ENCODE peak calls at places on chromosomes 4 and X, in nine cellular contexts. P is PC-9; A is mammary epithelial cell; F is aorta; S is pancreas; Q is astrocyte; L is left ventricle myocardium inferior; D is CD8-positive, alpha-beta memory T cell; W is stomach. J is an unnamed sample. For H3K4me1, the result is how much of the 10 kb centered on the place peaks cover.

GRCh38 chrX:69025802-69026301 is 139.4 kb downstream of the PJA1 start:
- DNase-seq in S (no peak), D (no peak), W (no peak), A (peak), L (no peak), F (no peak), P (no peak), Q (peak), J (no peak)

GRCh38 chrX:48468693-48469691 is 1.1 kb downstream of the SLC38A5 start:
- DNase-seq in W (no peak), Q (no peak), F (no peak), L (no peak), P (no peak), D (peak), A (no peak), S (no peak), J (no peak)

GRCh38 chr4:101346562-101347266 is 612 bp downstream of the PPP3CA start:
- DNase-seq in A (peak), L (peak), D (peak), Q (peak), F (peak), W (peak), S (peak), P (peak), J (peak)

GRCh38 chr4:143424276-143424675 is 87.6 kb downstream of the GAB1 start:
- DNase-seq in S (no peak), L (no peak), W (no peak), D (no peak), F (no peak), Q (peak), A (no peak), P (no peak), J (no peak)

GRCh38 chr4:156677136-156677535 is 294.5 kb downstream of the PDGFC start:
- DNase-seq in D (no peak), W (no peak), Q (peak), F (no peak), L (no peak), S (no peak), P (no peak), A (no peak), J (no peak)

GRCh38 chr4:7350396-7350795 is 84.3 kb downstream of the PSAPL1 start:
- DNase-seq in S (peak), Q (no peak), P (no peak), A (no peak), D (no peak), L (peak), F (no peak), W (no peak), J (no peak)

GRCh38 chrX:95885074-95885473 is 799.6 kb upstream of the DIAPH2 start:
- DNase-seq in W (no peak), F (no peak), A (peak), S (no peak), Q (peak), L (no peak), D (no peak), P (no peak), J (peak)

GRCh38 chrX:148947399-148948025 is 447.1 kb downstream of the AFF2 start:
- DNase-seq in D (no peak), F (no peak), L (no peak), Q (no peak), P (no peak), S (no peak), A (peak), W (no peak), J (no peak)

GRCh38 chrX:100413231-100413630 is 3.2 kb upstream of the PCDH19 start:
- DNase-seq in F (no peak), L (no peak), S (no peak), W (peak), A (peak), P (peak), Q (peak), D (no peak), J (peak)

GRCh38 chrX:19388064-19388679 is 44.4 kb downstream of the PDHA1 start:
- DNase-seq in F (no peak), S (no peak), W (no peak), Q (no peak), D (no peak), P (no peak), A (no peak), L (no peak), J (no peak)

GRCh38 chrX:120781416-120781815 is 94.2 kb downstream of the CT47B1 start:
- DNase-seq in S (no peak), L (no peak), P (no peak), A (no peak), Q (peak), W (no peak), F (no peak), D (no peak), J (no peak)

GRCh38 chrX:69323786-69324720 is 158.8 kb upstream of the PJA1 start:
- DNase-seq in W (no peak), F (no peak), D (no peak), L (no peak), S (no peak), A (no peak), Q (no peak), P (no peak), J (no peak)

GRCh38 chr4:155494037-155494718 is 117.4 kb upstream of the MAP9 start:
- DNase-seq in Q (no peak), A (no peak), S (no peak), L (no peak), D (no peak), F (no peak), W (no peak), P (no peak), J (no peak)

GRCh38 chrX:18875256-18875878 is 108.5 kb downstream of the PHKA2 start:
- DNase-seq in L (no peak), Q (no peak), F (no peak), S (peak), A (no peak), W (no peak), P (no peak), D (no peak), J (no peak)

GRCh38 chrX:154516655-154517100 is 646 bp upstream of the FAM3A start:
- DNase-seq in D (no peak), S (no peak), L (no peak), Q (peak), F (no peak), P (no peak), A (no peak), W (no peak), J (peak)

GRCh38 chr4:107719211-107719926 is 665 bp downstream of the PAPSS1 start:
- DNase-seq in D (no peak), W (no peak), S (peak), F (no peak), P (no peak), Q (peak), A (peak), L (no peak), J (no peak)

GRCh38 chrX:131477498-131477897 is 66.4 kb upstream of the OR13H1 start:
- DNase-seq in F (no peak), P (no peak), S (no peak), L (no peak), A (no peak), W (no peak), Q (no peak), D (no peak), J (no peak)

GRCh38 chr4:151035321-151035720 is 20.2 kb upstream of the LRBA start:
- DNase-seq in S (no peak), Q (no peak), D (no peak), W (peak), L (no peak), F (no peak), P (peak), A (no peak), J (no peak)

GRCh38 chr4:7060346-7061150 is 7.3 kb downstream of the GRPEL1 start:
- DNase-seq in D (no peak), S (no peak), P (no peak), A (no peak), L (no peak), F (no peak), W (no peak), Q (no peak), J (no peak)

GRCh38 chr4:27066591-27066990 is 205.9 kb downstream of the STIM2 start:
- DNase-seq in L (no peak), D (no peak), A (no peak), S (no peak), Q (no peak), W (peak), P (no peak), F (no peak), J (no peak)

GRCh38 chr4:187617117-187617516 is 378.5 kb upstream of the ZFP42 start:
- DNase-seq in F (no peak), D (no peak), S (no peak), L (no peak), Q (no peak), W (no peak), A (no peak), P (no peak), J (no peak)

GRCh38 chr4:116092961-116093360 is 979.5 kb upstream of the NDST4 start:
- DNase-seq in W (no peak), A (peak), D (no peak), P (no peak), F (no peak), S (no peak), Q (no peak), L (no peak), J (no peak)

GRCh38 chr4:68599150-68599549 is 23.0 kb upstream of the UGT2B17 start:
- DNase-seq in L (no peak), D (no peak), W (no peak), F (no peak), Q (no peak), P (no peak), S (no peak), A (peak), J (no peak)

GRCh38 chr4:109548655-109549054 is 11.4 kb upstream of the MCUB start:
- DNase-seq in S (no peak), W (no peak), L (no peak), F (no peak), D (no peak), Q (peak), P (no peak), A (peak), J (no peak)

GRCh38 chr4:13313856-13314255 is 170.3 kb downstream of the RAB28 start:
- DNase-seq in P (no peak), S (no peak), L (no peak), D (no peak), Q (no peak), A (no peak), F (no peak), W (no peak), J (no peak)

GRCh38 chrX:44431206-44431605 is 87.7 kb upstream of the EFHC2 start:
- DNase-seq in Q (peak), W (no peak), D (no peak), P (no peak), F (no peak), L (no peak), A (peak), S (no peak), J (no peak)

GRCh38 chr4:31015123-31015522 is 295.0 kb downstream of the PCDH7 start:
- DNase-seq in F (no peak), A (no peak), P (no peak), S (no peak), W (no peak), Q (no peak), D (no peak), L (no peak), J (no peak)

GRCh38 chrX:130025256-130025655 is 42.8 kb downstream of the BCORL1 start:
- DNase-seq in F (no peak), L (no peak), D (no peak), A (no peak), S (no peak), Q (no peak), W (no peak), P (no peak), J (no peak)

GRCh38 chr4:84433603-84434232 is 65.4 kb downstream of the NKX6-1 start:
- DNase-seq in S (no peak), A (no peak), L (no peak), P (no peak), W (no peak), D (no peak), Q (no peak), F (no peak), J (no peak)

GRCh38 chrX:122565952-122566351 is 618.1 kb upstream of the GRIA3 start:
- DNase-seq in W (no peak), F (no peak), A (peak), L (peak), P (no peak), Q (peak), D (no peak), S (no peak), J (no peak)

GRCh38 chr4:180827193-180827592 is 1416.0 kb upstream of the TENM3 start:
- DNase-seq in S (no peak), Q (no peak), P (no peak), W (no peak), D (no peak), A (no peak), L (no peak), F (no peak), J (peak)

GRCh38 chrX:24838624-24839023 is 144.9 kb downstream of the POLA1 start:
- DNase-seq in D (peak), L (no peak), S (no peak), W (no peak), Q (peak), A (peak), F (no peak), P (peak), J (peak)

GRCh38 chr4:2891294-2891693 is 47.6 kb downstream of the ADD1 start:
- DNase-seq in F (no peak), A (no peak), D (no peak), Q (peak), P (no peak), W (no peak), L (no peak), S (no peak), J (no peak)

GRCh38 chr4:180695851-180696250 is 1547.4 kb upstream of the TENM3 start:
- DNase-seq in L (no peak), S (no peak), F (no peak), D (no peak), Q (peak), W (no peak), P (no peak), A (peak), J (no peak)

GRCh38 chrX:103818844-103819243 is 13.2 kb downstream of the RAB9B start:
- DNase-seq in P (no peak), D (no peak), F (no peak), Q (no peak), A (no peak), L (no peak), W (no peak), S (no peak), J (no peak)

GRCh38 chrX:103825881-103826280 is 6.2 kb downstream of the RAB9B start:
- DNase-seq in P (no peak), W (no peak), F (no peak), A (no peak), Q (no peak), D (no peak), S (no peak), L (no peak), J (no peak)

GRCh38 chrX:103828529-103828928 is 3.5 kb downstream of the RAB9B start:
- DNase-seq in L (no peak), W (no peak), P (no peak), Q (no peak), D (no peak), S (no peak), A (no peak), F (no peak), J (no peak)

GRCh38 chrX:103823591-103823990 is 8.5 kb downstream of the RAB9B start:
- DNase-seq in L (no peak), Q (peak), F (no peak), S (no peak), A (no peak), W (no peak), P (no peak), D (no peak), J (no peak)
- H3K4me1 ChIP-seq in L (under half), Q (under half), F (under half), S (under half), A (under half), W (under half), P (under half), D (under half), J (under half)

GRCh38 chr4:74410272-74410671 is 34.7 kb upstream of the AREG start:
- DNase-seq in A (peak), L (no peak), S (no peak), Q (peak), W (no peak), P (no peak), F (no peak), D (no peak), J (no peak)
- H3K4me1 ChIP-seq in A (half or more), L (under half), S (under half), Q (under half), W (under half), P (under half), F (under half), D (under half), J (under half)

DNA sequence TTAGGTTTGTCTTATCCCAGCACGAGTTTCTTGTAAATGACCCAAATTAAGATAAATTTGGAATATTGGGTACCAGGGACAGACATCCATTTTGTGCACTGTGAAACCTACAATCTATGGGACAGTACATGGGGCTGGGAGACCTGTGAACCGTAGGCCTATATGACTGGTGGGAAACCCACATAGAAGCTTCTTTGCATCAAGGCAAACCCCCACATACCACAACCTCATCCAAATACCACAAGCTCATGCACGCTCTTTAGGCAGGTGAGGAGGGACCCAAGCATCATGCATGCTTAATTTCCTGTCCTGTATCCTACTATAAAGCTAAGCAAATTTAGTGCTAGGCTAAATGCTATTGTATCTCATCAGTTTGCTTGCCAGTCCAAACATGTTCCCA is 47.8 kb downstream of the NIPAL1 start:
- DNase-seq in L (no peak), Q (no peak), S (no peak), P (no peak), W (no peak), D (no peak), A (no peak), F (no peak), J (no peak)
- H3K4me1 ChIP-seq in L (under half), Q (under half), S (under half), P (under half), W (under half), D (under half), A (under half), F (under half), J (under half)

DNA sequence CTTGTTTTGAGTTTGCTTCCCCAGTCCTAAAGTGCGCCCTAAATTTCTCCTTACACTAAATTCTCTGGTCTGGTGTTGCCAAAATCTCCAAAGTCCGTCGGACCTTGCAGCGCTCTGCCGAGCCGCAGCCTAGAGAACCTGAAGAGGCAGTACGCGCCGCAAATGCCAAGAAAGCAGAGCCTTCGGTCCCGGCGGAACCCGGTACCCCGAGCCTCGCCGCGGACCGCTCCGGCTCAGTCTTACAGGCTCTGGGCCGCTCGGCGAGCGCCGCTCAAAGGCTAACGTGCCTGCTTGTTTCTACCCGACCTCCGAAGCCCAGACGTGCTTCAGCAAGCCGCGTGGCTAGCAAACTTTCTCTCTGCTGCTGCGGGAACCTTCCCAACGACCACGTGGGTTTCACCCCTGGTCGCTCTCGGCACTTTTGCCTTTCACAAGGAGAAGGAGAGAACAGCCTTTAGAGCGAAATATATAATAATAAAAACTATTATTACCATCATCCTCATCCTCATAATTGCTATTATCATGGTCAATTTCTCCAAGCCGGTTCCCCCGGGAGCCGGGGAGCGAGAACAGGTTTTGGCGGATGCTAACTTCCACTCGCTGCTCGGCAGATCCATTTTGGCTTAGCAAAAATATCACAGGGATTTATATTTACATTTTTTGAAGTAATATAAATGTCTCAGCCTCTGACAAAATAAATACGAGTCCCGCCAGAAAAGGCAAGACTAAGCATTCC is 2.2 kb upstream of the HTR2C start:
- DNase-seq in L (no peak), P (no peak), S (no peak), A (no peak), Q (no peak), D (no peak), W (no peak), F (peak), J (no peak)
- H3K4me1 ChIP-seq in L (under half), P (under half), S (under half), A (under half), Q (under half), D (under half), W (under half), F (under half), J (under half)

GRCh38 chr4:80240976-80241375 is 25.5 kb upstream of the FGF5 start:
- DNase-seq in F (no peak), D (no peak), S (no peak), L (no peak), Q (peak), A (peak), P (no peak), W (no peak), J (no peak)
- H3K4me1 ChIP-seq in F (under half), D (under half), S (under half), L (under half), Q (under half), A (under half), P (under half), W (under half), J (under half)

DNA sequence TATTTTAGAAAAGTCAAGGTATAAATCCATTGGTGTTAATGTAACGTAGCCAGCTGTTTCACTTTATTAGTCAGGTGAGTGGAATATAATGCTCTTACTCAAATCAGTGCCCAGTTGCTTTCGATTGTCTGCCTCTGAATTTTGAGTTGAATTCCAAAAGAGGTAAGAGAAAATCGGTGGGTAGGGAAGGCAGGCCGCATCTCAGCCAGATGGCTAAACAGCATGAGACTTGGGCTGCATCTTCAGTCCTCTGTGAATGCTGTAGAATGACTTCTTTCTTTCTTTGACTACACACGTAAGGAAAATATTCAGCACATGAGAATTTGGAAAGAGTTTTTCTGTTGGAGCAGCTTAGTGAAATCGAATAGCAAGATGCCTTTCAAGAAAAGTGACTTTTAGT is 49.5 kb downstream of the TSPAN7 start:
- DNase-seq in S (no peak), Q (no peak), L (no peak), P (no peak), F (no peak), A (no peak), W (no peak), D (no peak), J (no peak)
- H3K4me1 ChIP-seq in S (under half), Q (under half), L (under half), P (under half), F (under half), A (under half), W (under half), D (under half), J (under half)

GRCh38 chr4:128358231-128358902 is 70.8 kb upstream of the PGRMC2 start:
- DNase-seq in S (no peak), L (no peak), A (no peak), W (no peak), P (no peak), D (no peak), Q (peak), F (no peak), J (no peak)

GRCh38 chr4:128353791-128354190 is 66.2 kb upstream of the PGRMC2 start:
- DNase-seq in W (no peak), P (no peak), F (no peak), S (no peak), Q (no peak), D (no peak), L (no peak), A (no peak), J (no peak)

GRCh38 chr4:128357286-128357685 is 69.7 kb upstream of the PGRMC2 start:
- DNase-seq in S (no peak), W (no peak), A (no peak), L (no peak), D (no peak), P (no peak), F (no peak), Q (no peak), J (no peak)

GRCh38 chr4:128354205-128354821 is 66.7 kb upstream of the PGRMC2 start:
- DNase-seq in D (no peak), P (peak), W (peak), Q (peak), S (no peak), L (no peak), F (no peak), A (peak), J (no peak)

GRCh38 chr4:128355301-128355700 is 67.7 kb upstream of the PGRMC2 start:
- DNase-seq in D (no peak), S (no peak), P (no peak), A (no peak), F (no peak), W (no peak), L (peak), Q (no peak), J (no peak)
- H3K4me1 ChIP-seq in D (under half), S (under half), P (under half), A (under half), F (under half), W (under half), L (half or more), Q (under half), J (under half)